ENCODE peak calls at places on chromosomes 3 and 15, in six cellular contexts. One of them, this sample, is unnamed.

GRCh38 chr15:101070502-101071273 is 151.5 kb downstream of the LRRK1 start:
- DNase-seq in OCI-LY7: no peak
- DNase-seq in MM.1S: no peak
- DNase-seq in GM23338: peak; percentile 41
- DNase-seq in neural progenitor cell: no peak
- DNase-seq in GM23248: peak; percentile 90
- DNase-seq in this sample: peak; percentile 55

GRCh38 chr15:29156521-29156920 is 113.1 kb downstream of the NSMCE3 start:
- DNase-seq in OCI-LY7: no peak
- DNase-seq in MM.1S: no peak
- DNase-seq in GM23338: no peak
- DNase-seq in neural progenitor cell: no peak
- DNase-seq in GM23248: no peak
- DNase-seq in this sample: no peak

GRCh38 chr3:14343338-14344112 is 58.9 kb upstream of the SLC6A6 start:
- DNase-seq in OCI-LY7: no peak
- DNase-seq in MM.1S: no peak
- DNase-seq in GM23338: no peak
- DNase-seq in neural progenitor cell: no peak
- DNase-seq in GM23248: peak; percentile 42
- DNase-seq in this sample: no peak

GRCh38 chr3:156449712-156450574 is 105.0 kb downstream of the SSR3 start:
- DNase-seq in OCI-LY7: peak; percentile 29
- DNase-seq in MM.1S: peak; percentile 75
- DNase-seq in GM23338: peak; percentile 72
- DNase-seq in neural progenitor cell: peak; percentile 48
- DNase-seq in GM23248: peak; percentile 61
- DNase-seq in this sample: peak; percentile 64

GRCh38 chr3:46461971-46462910 is 2.5 kb downstream of the LTF start:
- DNase-seq in OCI-LY7: no peak
- DNase-seq in MM.1S: no peak
- DNase-seq in GM23338: peak; percentile 64
- DNase-seq in neural progenitor cell: no peak
- DNase-seq in GM23248: peak; percentile 29
- DNase-seq in this sample: peak; percentile 40

GRCh38 chr3:33706056-33706455 is 12.0 kb downstream of the CLASP2 start:
- DNase-seq in OCI-LY7: no peak
- DNase-seq in MM.1S: no peak
- DNase-seq in GM23338: no peak
- DNase-seq in neural progenitor cell: no peak
- DNase-seq in GM23248: no peak
- DNase-seq in this sample: no peak

GRCh38 chr3:73100734-73101550 is 39.5 kb downstream of the EBLN2 start:
- DNase-seq in OCI-LY7: peak; percentile 78
- DNase-seq in MM.1S: peak; percentile 85
- DNase-seq in GM23338: peak; percentile 95
- DNase-seq in neural progenitor cell: peak; percentile 92
- DNase-seq in GM23248: peak; percentile 88
- DNase-seq in this sample: peak; percentile 92

GRCh38 chr3:171323934-171324535 is 136.2 kb downstream of the TNIK start:
- DNase-seq in OCI-LY7: no peak
- DNase-seq in MM.1S: no peak
- DNase-seq in GM23338: no peak
- DNase-seq in neural progenitor cell: no peak
- DNase-seq in GM23248: peak; percentile 57
- DNase-seq in this sample: no peak

GRCh38 chr15:67202091-67202490 is 52.4 kb downstream of the AAGAB start:
- DNase-seq in OCI-LY7: no peak
- DNase-seq in MM.1S: no peak
- DNase-seq in GM23338: no peak
- DNase-seq in neural progenitor cell: no peak
- DNase-seq in GM23248: no peak
- DNase-seq in this sample: no peak

GRCh38 chr3:140129885-140130284 is 194.9 kb downstream of the CLSTN2 start:
- DNase-seq in OCI-LY7: no peak
- DNase-seq in MM.1S: no peak
- DNase-seq in GM23338: no peak
- DNase-seq in neural progenitor cell: no peak
- DNase-seq in GM23248: no peak
- DNase-seq in this sample: no peak

DNA sequence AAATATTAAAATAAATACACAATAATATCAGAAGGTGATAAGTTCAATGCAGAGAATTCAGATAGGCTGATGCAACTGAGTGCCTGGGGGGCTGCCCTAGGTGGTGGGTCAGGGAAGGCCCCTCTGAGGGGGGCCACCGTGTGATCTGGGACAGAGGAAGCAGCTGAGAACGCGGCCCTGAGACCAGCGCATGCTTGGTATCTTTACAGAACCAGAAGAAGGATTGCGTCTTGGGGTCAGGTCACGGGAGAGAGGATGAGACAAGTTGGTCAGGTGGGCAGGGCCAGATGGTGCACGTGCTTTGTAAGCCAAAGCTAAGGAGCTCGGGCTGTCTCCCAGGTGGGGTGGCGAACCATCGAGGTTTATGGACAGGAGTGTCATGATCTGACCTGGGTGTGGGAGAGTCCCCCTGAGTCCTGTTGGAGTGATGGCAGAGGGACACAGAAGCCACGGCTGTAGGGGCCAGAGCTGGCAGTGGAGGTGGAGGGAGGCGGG is 121.2 kb downstream of the ETFA start:
- DNase-seq in OCI-LY7: no peak
- DNase-seq in MM.1S: no peak
- DNase-seq in GM23338: no peak
- DNase-seq in neural progenitor cell: no peak
- DNase-seq in GM23248: no peak
- DNase-seq in this sample: no peak
- TF ChIP-seq EZH2phosphoT487 in OCI-LY7: no peak
- TF ChIP-seq EZH2phosphoT487 in MM.1S: no peak
- TF ChIP-seq EZH2phosphoT487 in GM23338: no peak
- TF ChIP-seq EZH2phosphoT487 in neural progenitor cell: no peak
- TF ChIP-seq EZH2phosphoT487 in GM23248: no peak
- TF ChIP-seq EZH2phosphoT487 in this sample: no peak

DNA sequence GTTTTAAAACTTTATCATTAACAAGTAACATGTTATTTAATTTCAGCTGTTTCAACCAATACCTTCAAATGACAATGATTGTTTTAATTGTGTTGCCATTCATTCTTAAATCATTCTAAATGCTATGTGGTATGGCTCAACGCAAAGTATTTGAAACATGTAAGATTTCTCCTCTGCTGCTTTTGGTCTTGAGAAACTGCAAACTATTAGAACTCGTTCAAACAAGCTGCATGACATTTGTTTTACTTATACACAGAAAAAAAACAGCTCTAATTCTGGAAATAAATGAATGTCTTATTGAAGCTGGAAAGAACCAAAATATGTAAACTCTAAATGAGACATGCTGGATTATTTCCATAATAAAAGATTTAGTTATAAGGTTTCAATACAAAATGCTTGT is 29.3 kb downstream of the FBN1 start:
- DNase-seq in OCI-LY7: no peak
- DNase-seq in MM.1S: no peak
- DNase-seq in GM23338: no peak
- DNase-seq in neural progenitor cell: no peak
- DNase-seq in GM23248: no peak
- DNase-seq in this sample: no peak
- H4K20me1 ChIP-seq in OCI-LY7: no peaks in the 10 kb centered on the region
- H4K20me1 ChIP-seq in MM.1S: no peaks in the 10 kb centered on the region
- H4K20me1 ChIP-seq in GM23338: no peaks in the 10 kb centered on the region
- H4K20me1 ChIP-seq in neural progenitor cell: no peaks in the 10 kb centered on the region
- H4K20me1 ChIP-seq in GM23248: peaks cover 17% of the 10 kb centered on the region
- H4K20me1 ChIP-seq in this sample: no peaks in the 10 kb centered on the region

DNA sequence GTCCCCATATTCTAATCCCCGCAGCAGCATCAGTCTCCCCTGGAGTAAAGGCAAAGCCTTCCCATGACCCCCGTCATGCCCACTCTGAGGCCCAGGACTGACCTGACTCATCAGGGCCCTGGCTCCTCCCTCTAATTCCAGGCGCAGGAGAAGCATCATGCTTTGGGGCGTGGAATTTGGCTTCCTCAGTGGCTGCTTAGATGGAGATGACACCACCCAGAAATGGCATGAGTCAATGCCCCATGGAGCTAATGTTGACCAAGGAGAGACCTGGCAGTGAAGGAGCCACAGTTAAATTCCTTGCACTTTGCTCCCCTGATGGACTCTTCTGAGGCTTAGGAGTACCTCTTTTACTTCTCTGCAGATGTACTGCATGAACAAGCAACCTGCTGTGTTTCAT is 204.2 kb upstream of the PROK2 start:
- DNase-seq in OCI-LY7: no peak
- DNase-seq in MM.1S: no peak
- DNase-seq in GM23338: no peak
- DNase-seq in neural progenitor cell: no peak
- DNase-seq in GM23248: peak; percentile 93
- DNase-seq in this sample: peak; percentile 40
- TF ChIP-seq EZH2phosphoT487 in OCI-LY7: no peak
- TF ChIP-seq EZH2phosphoT487 in MM.1S: no peak
- TF ChIP-seq EZH2phosphoT487 in GM23338: no peak
- TF ChIP-seq EZH2phosphoT487 in neural progenitor cell: no peak
- TF ChIP-seq EZH2phosphoT487 in GM23248: no peak
- TF ChIP-seq EZH2phosphoT487 in this sample: no peak

DNA sequence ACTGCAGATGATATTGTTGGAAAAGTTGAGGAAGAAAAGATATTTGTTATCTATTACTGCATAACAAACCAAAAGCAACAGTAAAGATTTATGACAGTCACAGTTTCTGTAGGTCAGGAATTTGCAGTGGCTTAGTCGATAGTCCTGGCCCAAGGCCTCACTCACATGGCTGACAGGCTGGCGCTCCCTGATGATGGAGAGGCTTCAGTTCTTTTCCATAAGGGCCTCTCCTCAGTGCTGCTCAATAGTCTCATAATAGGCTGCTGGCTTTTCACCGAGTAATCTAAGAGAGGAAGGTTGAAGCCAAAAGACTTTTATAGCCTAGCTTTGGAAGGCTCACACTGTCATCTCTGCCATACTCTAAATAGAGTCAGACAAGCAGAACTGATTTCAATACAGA is 17.7 kb downstream of the IREB2 start:
- DNase-seq in OCI-LY7: no peak
- DNase-seq in MM.1S: no peak
- DNase-seq in GM23338: no peak
- DNase-seq in neural progenitor cell: no peak
- DNase-seq in GM23248: peak; percentile 24
- DNase-seq in this sample: no peak
- H4K20me1 ChIP-seq in OCI-LY7: peaks cover 34% of the 10 kb centered on the region
- H4K20me1 ChIP-seq in MM.1S: peaks cover 15% of the 10 kb centered on the region
- H4K20me1 ChIP-seq in GM23338: peaks cover 25% of the 10 kb centered on the region
- H4K20me1 ChIP-seq in neural progenitor cell: peaks cover 100% of the 10 kb centered on the region
- H4K20me1 ChIP-seq in GM23248: peaks cover 29% of the 10 kb centered on the region
- H4K20me1 ChIP-seq in this sample: peaks cover 39% of the 10 kb centered on the region

GRCh38 chr15:75195766-75196241 is 5.9 kb upstream of the C15orf39 start:
- DNase-seq in OCI-LY7: no peak
- DNase-seq in MM.1S: no peak
- DNase-seq in GM23338: peak; percentile 68
- DNase-seq in neural progenitor cell: peak; percentile 11
- DNase-seq in GM23248: no peak
- DNase-seq in this sample: no peak
- TF ChIP-seq EZH2phosphoT487 in OCI-LY7: no peak
- TF ChIP-seq EZH2phosphoT487 in MM.1S: no peak
- TF ChIP-seq EZH2phosphoT487 in GM23338: no peak
- TF ChIP-seq EZH2phosphoT487 in neural progenitor cell: no peak
- TF ChIP-seq EZH2phosphoT487 in GM23248: no peak
- TF ChIP-seq EZH2phosphoT487 in this sample: no peak

GRCh38 chr3:146540236-146540635 is 4.2 kb downstream of the PLSCR1 start:
- DNase-seq in OCI-LY7: no peak
- DNase-seq in MM.1S: peak; percentile 66
- DNase-seq in GM23338: no peak
- DNase-seq in neural progenitor cell: no peak
- DNase-seq in GM23248: no peak
- DNase-seq in this sample: no peak
- H4K20me1 ChIP-seq in OCI-LY7: peaks cover 7% of the 10 kb centered on the region
- H4K20me1 ChIP-seq in MM.1S: no peaks in the 10 kb centered on the region
- H4K20me1 ChIP-seq in GM23338: peaks cover 9% of the 10 kb centered on the region
- H4K20me1 ChIP-seq in neural progenitor cell: no peaks in the 10 kb centered on the region
- H4K20me1 ChIP-seq in GM23248: no peaks in the 10 kb centered on the region
- H4K20me1 ChIP-seq in this sample: peaks cover 23% of the 10 kb centered on the region

GRCh38 chr3:197364410-197365071 is 66.1 kb upstream of the DLG1 start:
- DNase-seq in OCI-LY7: no peak
- DNase-seq in MM.1S: no peak
- DNase-seq in GM23338: no peak
- DNase-seq in neural progenitor cell: peak; percentile 16
- DNase-seq in GM23248: peak; percentile 30
- DNase-seq in this sample: peak; percentile 27
- TF ChIP-seq EZH2phosphoT487 in OCI-LY7: no peak
- TF ChIP-seq EZH2phosphoT487 in MM.1S: no peak
- TF ChIP-seq EZH2phosphoT487 in GM23338: no peak
- TF ChIP-seq EZH2phosphoT487 in neural progenitor cell: no peak
- TF ChIP-seq EZH2phosphoT487 in GM23248: no peak
- TF ChIP-seq EZH2phosphoT487 in this sample: no peak

DNA sequence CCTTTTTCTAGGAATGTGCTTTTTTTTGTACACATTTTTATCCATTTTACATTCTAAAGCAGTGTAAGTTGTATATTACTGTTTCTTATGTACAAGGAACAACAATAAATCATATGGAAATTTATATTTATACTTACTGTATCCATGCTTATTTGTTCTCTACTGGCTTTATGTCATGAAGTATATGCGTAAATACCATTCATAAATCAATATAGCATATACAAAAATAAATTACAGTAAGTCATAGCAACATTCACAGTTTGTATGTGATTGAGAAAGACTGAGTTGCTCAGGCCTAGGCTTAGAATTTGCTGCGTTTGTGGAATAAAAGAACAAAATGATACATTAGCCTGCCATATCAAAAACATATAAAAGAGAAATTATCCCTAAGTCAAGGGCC is 16.5 kb downstream of the THBS1 start:
- DNase-seq in OCI-LY7: no peak
- DNase-seq in MM.1S: no peak
- DNase-seq in GM23338: no peak
- DNase-seq in neural progenitor cell: no peak
- DNase-seq in GM23248: no peak
- DNase-seq in this sample: peak; percentile 8
- H4K20me1 ChIP-seq in OCI-LY7: no peaks in the 10 kb centered on the region
- H4K20me1 ChIP-seq in MM.1S: no peaks in the 10 kb centered on the region
- H4K20me1 ChIP-seq in GM23338: no peaks in the 10 kb centered on the region
- H4K20me1 ChIP-seq in neural progenitor cell: no peaks in the 10 kb centered on the region
- H4K20me1 ChIP-seq in GM23248: peaks cover 27% of the 10 kb centered on the region
- H4K20me1 ChIP-seq in this sample: peaks cover 16% of the 10 kb centered on the region

This sample was measured in PC-3.